ENCODE peak calls at places on chromosomes 11 and 22, in five cellular contexts. J, M, B, Q and X are unnamed samples.

GRCh38 chr11:1392111-1392510 is 2.4 kb downstream of the BRSK2 start:
- DNase-seq in J (no peak), M (no peak), Q (no peak), B (no peak), X (no peak)

GRCh38 chr11:2519879-2520735 is 75.3 kb downstream of the KCNQ1 start:
- DNase-seq in B (no peak), M (no peak), Q (peak), J (no peak), X (no peak)

GRCh38 chr22:50684986-50685385 is 12.4 kb downstream of the SHANK3 start:
- DNase-seq in M (no peak), J (no peak), Q (peak), B (peak), X (no peak)

GRCh38 chr11:93736129-93736528 is 5.2 kb downstream of the TAF1D start:
- DNase-seq in Q (no peak), M (no peak), J (no peak), B (no peak), X (no peak)

GRCh38 chr11:118434553-118435232 is 1.6 kb upstream of the KMT2A start:
- DNase-seq in M (peak), J (peak), Q (no peak), B (peak), X (no peak)

GRCh38 chr11:98561877-98562395 is 458.8 kb upstream of the CNTN5 start:
- DNase-seq in J (no peak), M (peak), B (no peak), Q (no peak), X (no peak)

GRCh38 chr11:96001037-96001436 is 77.1 kb upstream of the MTMR2 start:
- DNase-seq in J (no peak), B (no peak), M (no peak), Q (peak), X (no peak)

GRCh38 chr11:124760205-124760652 is 1.9 kb downstream of the ESAM start:
- DNase-seq in J (no peak), B (peak), M (no peak), Q (no peak), X (no peak)

GRCh38 chr11:17894929-17895658 is 117.8 kb downstream of the SERGEF start:
- DNase-seq in J (no peak), M (no peak), B (no peak), Q (no peak), X (no peak)

GRCh38 chr11:47254381-47254780 is 3.4 kb upstream of the NR1H3 start:
- DNase-seq in M (no peak), Q (no peak), B (peak), J (no peak), X (no peak)

GRCh38 chr22:38180841-38181452 is 683 bp downstream of the PLA2G6 start:
- DNase-seq in J (no peak), B (peak), Q (peak), M (peak), X (peak)

GRCh38 chr22:42365942-42366660 is 66.1 kb downstream of the NFAM1 start:
- DNase-seq in J (no peak), Q (no peak), M (no peak), B (no peak), X (no peak)
- H3K27ac ChIP-seq in J (no peak), Q (peak), M (no peak), B (no peak), X (no peak)

GRCh38 chr11:57904369-57904768 is 119.3 kb upstream of the OR9Q1 start:
- DNase-seq in B (no peak), M (no peak), Q (no peak), J (no peak), X (no peak)
- H3K27ac ChIP-seq in B (no peak), M (no peak), Q (no peak), J (no peak), X (peak)

GRCh38 chr11:69074375-69074774 is 25.6 kb downstream of the TPCN2 start:
- DNase-seq in M (no peak), J (no peak), B (no peak), Q (no peak), X (no peak)
- H3K27ac ChIP-seq in M (peak), J (no peak), B (no peak), Q (peak), X (no peak)

DNA sequence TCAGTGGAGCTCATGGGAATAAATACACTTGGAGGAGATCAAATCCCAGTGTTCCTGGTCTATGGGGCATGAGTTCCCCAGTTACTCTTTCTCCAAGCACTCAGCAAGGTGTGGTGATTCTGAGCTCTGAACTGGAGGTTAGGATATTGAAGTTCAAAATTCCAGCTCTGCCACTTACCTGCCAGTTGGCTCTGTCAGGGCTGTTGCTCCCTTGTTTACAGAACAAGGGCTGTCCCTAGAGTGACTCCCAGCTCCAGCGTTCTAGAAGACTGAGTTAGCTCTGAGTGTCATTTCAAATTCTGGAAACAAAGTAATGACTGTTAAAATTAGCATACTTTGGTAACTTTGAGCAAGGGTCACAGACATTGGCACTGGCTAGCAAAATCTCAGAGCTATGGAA is 69.7 kb upstream of the ZBED5 start:
- DNase-seq in M (peak), B (no peak), J (no peak), Q (no peak), X (no peak)
- H3K27ac ChIP-seq in M (peak), B (no peak), J (no peak), Q (peak), X (peak)

DNA sequence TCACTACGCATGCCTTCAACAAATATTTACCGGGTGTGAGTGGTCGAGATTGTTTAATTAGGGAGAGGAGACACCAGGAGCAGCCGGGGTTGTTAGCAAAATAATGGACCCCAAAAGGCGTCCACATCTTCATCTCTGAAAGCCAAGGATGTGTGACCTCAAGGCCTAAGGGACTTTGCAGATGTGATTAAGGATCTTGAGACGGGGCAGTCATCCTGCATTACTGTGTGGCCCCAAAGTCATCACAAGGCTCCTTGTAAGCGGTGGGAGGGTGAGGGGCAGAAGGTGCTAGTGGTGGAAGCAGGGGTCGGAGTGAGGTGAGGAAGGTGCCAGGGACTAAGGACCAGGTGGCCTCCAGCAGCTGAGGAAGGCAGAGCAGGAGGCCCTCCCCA is 83.6 kb downstream of the CELSR1 start:
- DNase-seq in J (no peak), Q (no peak), B (no peak), M (no peak), X (no peak)
- H3K27ac ChIP-seq in J (no peak), Q (no peak), B (no peak), M (no peak), X (peak)

DNA sequence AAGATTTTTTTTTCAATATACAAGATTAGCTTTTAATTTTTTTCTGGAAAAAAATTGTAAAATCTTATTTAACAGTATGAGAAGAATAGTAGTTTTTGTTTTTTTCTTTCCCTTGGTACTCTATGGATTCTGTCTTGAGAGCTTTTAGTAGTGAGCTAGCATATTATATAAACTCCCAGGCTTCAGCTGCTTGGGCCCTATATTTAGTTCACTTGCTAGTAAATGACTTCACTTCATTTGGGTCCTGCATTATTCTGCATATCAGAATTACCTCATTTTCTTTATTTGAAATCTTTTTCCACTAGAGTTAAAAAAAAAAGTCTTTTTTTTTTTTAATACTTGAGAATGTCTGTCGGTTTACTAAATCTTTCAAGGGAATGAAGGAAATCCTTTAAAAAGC is 33.1 kb downstream of the HIPK3 start:
- DNase-seq in M (no peak), Q (no peak), B (no peak), J (no peak), X (no peak)
- H3K27ac ChIP-seq in M (no peak), Q (peak), B (no peak), J (no peak), X (no peak)

DNA sequence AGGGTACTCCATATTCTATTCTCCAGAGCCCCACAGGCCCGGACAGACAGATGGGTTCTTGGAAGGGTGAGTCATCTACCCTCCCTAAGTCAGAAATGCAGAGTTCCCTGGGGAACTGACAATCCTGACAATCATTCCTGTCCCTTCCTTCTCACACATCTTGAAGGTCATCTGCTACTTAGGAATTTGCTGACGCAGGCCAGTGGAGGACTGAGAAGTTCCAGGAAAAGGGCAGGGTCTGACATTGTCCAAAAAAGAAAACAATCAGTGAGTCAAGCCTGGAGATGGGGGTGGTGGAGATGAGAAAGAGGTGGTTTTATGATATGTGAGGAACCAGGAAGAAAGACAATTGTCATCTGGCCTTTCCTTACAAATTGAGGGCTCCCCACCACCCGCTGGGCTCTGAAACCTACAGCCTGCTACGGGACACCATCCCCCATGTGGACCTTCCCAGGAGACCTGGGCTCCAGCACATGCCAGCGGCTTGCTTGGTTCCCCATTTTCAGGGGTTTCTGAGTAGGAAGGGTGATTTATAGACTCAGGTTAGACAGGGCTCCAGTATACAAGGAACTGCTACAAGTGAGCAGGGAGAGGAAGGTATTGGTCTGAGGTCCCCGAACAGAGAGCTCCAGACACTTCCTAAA is 12.9 kb downstream of the CD59 start:
- DNase-seq in M (peak), B (peak), Q (no peak), J (no peak), X (no peak)
- H3K27ac ChIP-seq in M (peak), B (peak), Q (peak), J (peak), X (peak)

GRCh38 chr11:119709638-119710346 is 19.2 kb downstream of the NECTIN1 start:
- DNase-seq in Q (no peak), B (no peak), J (no peak), M (no peak), X (no peak)
- H3K27ac ChIP-seq in Q (no peak), B (no peak), J (no peak), M (no peak), X (peak)

GRCh38 chr22:21861290-21861848 is 6.1 kb downstream of the MAPK1 start:
- DNase-seq in J (no peak), Q (no peak), M (no peak), B (no peak), X (no peak)
- H3K27ac ChIP-seq in J (peak), Q (no peak), M (no peak), B (no peak), X (peak)